ENCODE peak calls at places on chromosomes 4 and X, in four cellular contexts. K is CD4-positive, alpha-beta T cell; I is cardiac muscle cell; S is BJ. R is an unnamed sample.

GRCh38 chrX:7055386-7056137 is 92.0 kb upstream of the STS start:
- DNase-seq in I (no peak), K (no peak), S (no peak), R (no peak)

GRCh38 chrX:73266766-73267165 is 52.1 kb upstream of the NAP1L2 start:
- DNase-seq in K (no peak), S (no peak), I (no peak), R (no peak)

GRCh38 chr4:6200922-6201362 is 593 bp upstream of the JAKMIP1 start:
- DNase-seq in S (no peak), I (no peak), K (no peak), R (no peak)

GRCh38 chrX:24553016-24553415 is 87.9 kb downstream of the PDK3 start:
- DNase-seq in K (no peak), S (no peak), I (no peak), R (no peak)

GRCh38 chr4:183624548-183624947 is 34.4 kb downstream of the RWDD4 start:
- DNase-seq in I (no peak), K (no peak), S (no peak), R (no peak)

GRCh38 chr4:8218371-8219050 is 19.4 kb downstream of the SH3TC1 start:
- DNase-seq in S (no peak), I (no peak), K (no peak), R (no peak)

GRCh38 chr4:10403633-10404445 is 53.4 kb downstream of the ZNF518B start:
- DNase-seq in I (peak), K (no peak), S (peak), R (no peak)

GRCh38 chr4:151150821-151151580 is 51.6 kb downstream of the RPS3A start:
- DNase-seq in I (no peak), S (no peak), K (no peak), R (no peak)

GRCh38 chrX:19760345-19760744 is 127.1 kb downstream of the SH3KBP1 start:
- DNase-seq in S (no peak), K (no peak), I (no peak), R (no peak)

GRCh38 chr4:11748169-11748872 is 319.6 kb upstream of the HS3ST1 start:
- DNase-seq in K (no peak), S (peak), I (no peak), R (no peak)

GRCh38 chr4:127788517-127788916 is 6.4 kb downstream of the HSPA4L start:
- DNase-seq in I (no peak), S (no peak), K (no peak), R (no peak)

GRCh38 chr4:44927361-44928061 is 201.2 kb upstream of the GNPDA2 start:
- DNase-seq in K (no peak), S (no peak), I (peak), R (no peak)

GRCh38 chr4:80125252-80126177 is 52.5 kb upstream of the ANTXR2 start:
- DNase-seq in I (peak), K (peak), S (no peak), R (no peak)

GRCh38 chrX:123695242-123695641 is 37.6 kb downstream of the THOC2 start:
- DNase-seq in I (no peak), S (no peak), K (no peak), R (no peak)

GRCh38 chrX:148043456-148043855 is 62.3 kb downstream of the FMR1NB start:
- DNase-seq in I (no peak), K (no peak), S (no peak), R (no peak)

GRCh38 chr4:2186133-2186864 is 55.6 kb downstream of the HAUS3 start:
- DNase-seq in K (no peak), I (peak), S (no peak), R (peak)

GRCh38 chr4:126777649-126778048 is 855.1 kb upstream of the INTU start:
- DNase-seq in K (no peak), I (no peak), S (peak), R (no peak)

GRCh38 chr4:82648356-82648755 is 86.6 kb upstream of the TMEM150C start:
- DNase-seq in I (no peak), K (no peak), S (no peak), R (no peak)

GRCh38 chr4:56671860-56672259 is 9.2 kb downstream of the HOPX start:
- DNase-seq in I (no peak), K (no peak), S (no peak), R (no peak)

GRCh38 chr4:77306496-77306895 is 149.5 kb downstream of the CCNG2 start:
- DNase-seq in I (no peak), S (no peak), K (no peak), R (no peak)

GRCh38 chr4:77305766-77306165 is 148.8 kb downstream of the CCNG2 start:
- DNase-seq in K (no peak), S (no peak), I (no peak), R (no peak)

GRCh38 chr4:77309496-77309895 is 152.5 kb downstream of the CCNG2 start:
- DNase-seq in I (no peak), K (no peak), S (no peak), R (no peak)

GRCh38 chr4:77310931-77311330 is 153.9 kb downstream of the CCNG2 start:
- DNase-seq in S (no peak), K (no peak), I (no peak), R (no peak)

DNA sequence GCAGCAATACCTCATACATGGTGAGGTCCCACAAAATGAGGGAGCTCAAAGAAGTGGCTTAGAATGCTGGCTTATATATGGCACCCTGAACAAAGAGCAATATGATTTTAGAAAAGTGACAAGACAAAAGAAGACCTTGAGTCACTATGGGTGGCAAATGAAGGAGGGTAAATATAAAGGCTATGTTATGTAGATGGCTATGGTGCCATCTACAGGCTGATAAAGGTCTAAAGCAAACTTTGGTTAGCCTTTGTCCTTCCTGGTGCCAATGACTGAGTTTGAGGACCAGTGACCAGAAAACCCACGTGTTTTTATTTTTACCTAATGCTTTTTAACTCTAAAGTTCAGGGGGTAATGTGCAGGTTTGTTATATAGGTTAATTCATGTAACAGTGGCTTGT is 151.8 kb downstream of the CCNG2 start:
- DNase-seq in K (no peak), S (no peak), I (peak), R (no peak)
- TF ChIP-seq CTCF in K (no peak), S (peak), I (peak), R (peak)

DNA sequence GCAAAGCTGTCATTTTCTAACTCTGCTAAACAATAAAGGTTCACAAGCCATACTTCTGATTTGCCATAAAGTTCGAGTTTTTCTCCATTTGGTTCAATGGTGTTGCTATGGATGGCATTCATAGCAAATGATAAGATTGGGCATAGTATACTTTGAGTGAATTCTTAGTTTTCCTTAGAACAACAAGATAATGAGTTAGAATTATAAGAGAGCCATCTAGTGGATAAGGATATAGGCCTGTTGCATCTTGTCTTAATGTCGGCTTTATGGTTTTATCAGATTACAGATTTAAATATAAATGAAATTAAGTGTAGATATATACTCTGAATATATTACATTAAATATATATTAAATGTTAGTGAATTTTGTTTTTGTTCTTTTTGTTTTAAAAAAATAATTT is 644.6 kb downstream of the IL1RAPL1 start:
- DNase-seq in I (no peak), K (no peak), S (no peak), R (no peak)
- TF ChIP-seq CTCF in I (peak), K (no peak), S (peak), R (peak)

DNA sequence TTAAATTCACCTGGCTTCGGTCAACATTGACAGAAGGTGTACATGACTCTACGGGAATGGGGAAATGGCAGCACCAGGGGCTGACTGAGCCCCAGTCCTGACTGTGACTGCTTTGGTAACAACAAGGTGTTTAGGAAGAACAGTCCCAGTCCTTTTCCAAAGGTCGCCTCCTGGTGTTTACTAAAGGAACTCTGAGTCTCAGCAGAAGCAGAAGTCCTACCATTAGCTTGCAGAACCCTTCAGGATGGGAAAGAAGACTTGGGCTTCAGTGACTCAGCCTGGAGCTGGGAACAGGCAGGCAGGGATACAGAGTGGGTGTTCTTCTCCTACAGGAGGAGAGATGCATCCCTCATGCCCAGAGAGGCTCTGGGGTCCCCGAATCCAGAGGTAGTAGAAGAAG is 103.3 kb downstream of the MGST2 start:
- DNase-seq in I (no peak), K (no peak), S (no peak), R (no peak)
- TF ChIP-seq CTCF in I (peak), K (no peak), S (peak), R (no peak)

DNA sequence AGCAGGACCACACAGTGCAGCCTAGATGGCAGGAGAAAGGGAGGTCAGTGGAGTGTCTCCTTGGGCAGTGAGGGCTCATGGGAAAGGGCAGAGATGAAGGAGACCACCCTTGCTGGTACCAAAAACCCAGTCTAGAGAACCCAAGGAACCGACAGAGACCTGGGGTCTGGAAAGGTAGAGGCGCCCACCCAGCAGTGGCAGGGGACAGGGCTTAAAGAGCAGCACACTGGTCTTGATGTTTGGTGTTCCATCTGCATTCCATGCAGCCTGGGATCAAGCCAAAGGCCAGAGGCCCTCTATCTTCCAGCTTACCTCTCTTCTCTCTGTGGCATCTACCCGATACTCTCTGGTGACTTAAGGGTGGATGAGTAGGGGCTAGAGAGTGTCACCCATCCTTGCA is 127.5 kb downstream of the PJA1 start:
- DNase-seq in I (no peak), K (no peak), S (no peak), R (no peak)
- TF ChIP-seq CTCF in I (no peak), K (no peak), S (no peak), R (no peak)